ENCODE peak calls at places on chromosomes 5 and 9, in ten cellular contexts. B, Y, I, Z, F, R, J, Q, X and P are unnamed samples.
A peak's percentile ranks its signal among the peaks of the same experiment; 100 is the strongest.

GRCh38 chr5:6759401-6759800 is 46.2 kb downstream of the TENT4A start:
- DNase-seq in B (no peak), Y (peak; percentile 61), I (no peak), Z (no peak), F (no peak), R (no peak), J (peak; percentile 66), Q (no peak), X (no peak), P (no peak)

GRCh38 chr5:78005021-78005785 is 229.1 kb upstream of the TBCA start:
- DNase-seq in B (no peak), Y (no peak), I (peak; percentile 88), Z (no peak), F (no peak), R (no peak), J (peak; percentile 27), Q (no peak), X (peak; percentile 35), P (no peak)

GRCh38 chr5:75509956-75510355 is 1.5 kb downstream of the CERT1 start:
- DNase-seq in B (no peak), Y (peak; percentile 68), I (peak; percentile 60), Z (no peak), F (no peak), R (peak; percentile 60), J (peak; percentile 12), Q (no peak), X (peak; percentile 48), P (peak; percentile 28)

GRCh38 chr5:152824316-152824715 is 419.2 kb upstream of the NMUR2 start:
- DNase-seq in B (no peak), Y (no peak), I (no peak), Z (no peak), F (no peak), R (no peak), J (no peak), Q (no peak), X (no peak), P (no peak)

GRCh38 chr9:137368431-137369110 is 54.4 kb downstream of the EXD3 start:
- DNase-seq in B (no peak), Y (peak; percentile 21), I (no peak), Z (no peak), F (peak; percentile 14), R (no peak), J (no peak), Q (no peak), X (no peak), P (peak; percentile 7)

GRCh38 chr5:7856855-7857254 is 5.9 kb upstream of the CFAP90 start:
- DNase-seq in B (no peak), Y (no peak), I (peak; percentile 28), Z (peak; percentile 10), F (no peak), R (no peak), J (peak; percentile 38), Q (no peak), X (peak; percentile 21), P (peak; percentile 34)

GRCh38 chr5:80141147-80141671 is 106.1 kb downstream of the THBS4 start:
- DNase-seq in B (peak; percentile 85), Y (peak; percentile 98), I (peak; percentile 15), Z (peak; percentile 70), F (peak; percentile 87), R (peak; percentile 82), J (no peak), Q (peak; percentile 5), X (peak; percentile 93), P (peak; percentile 98)

GRCh38 chr5:109837226-109837861 is 147.6 kb downstream of the MAN2A1 start:
- DNase-seq in B (no peak), Y (no peak), I (no peak), Z (no peak), F (no peak), R (no peak), J (no peak), Q (no peak), X (no peak), P (no peak)

GRCh38 chr9:15139467-15139866 is 167.5 kb downstream of the TTC39B start:
- DNase-seq in B (no peak), Y (no peak), I (no peak), Z (no peak), F (no peak), R (no peak), J (no peak), Q (no peak), X (no peak), P (no peak)

GRCh38 chr9:99820330-99821186 is 1.1 kb upstream of the NR4A3 start:
- DNase-seq in B (peak; percentile 73), Y (peak; percentile 93), I (peak; percentile 89), Z (peak; percentile 66), F (peak; percentile 84), R (peak; percentile 75), J (peak; percentile 47), Q (no peak), X (peak; percentile 89), P (peak; percentile 78)

GRCh38 chr5:746258-746761 is 38.2 kb downstream of the ZDHHC11B start:
- DNase-seq in B (no peak), Y (no peak), I (no peak), Z (no peak), F (no peak), R (no peak), J (no peak), Q (no peak), X (no peak), P (no peak)

GRCh38 chr5:120599576-120599975 is 135.5 kb downstream of the PRR16 start:
- DNase-seq in B (no peak), Y (no peak), I (peak; percentile 84), Z (no peak), F (no peak), R (no peak), J (no peak), Q (no peak), X (no peak), P (no peak)

GRCh38 chr9:114869845-114870244 is 60.5 kb downstream of the TNFSF8 start:
- DNase-seq in B (no peak), Y (no peak), I (no peak), Z (peak; percentile 52), F (no peak), R (peak; percentile 77), J (peak; percentile 70), Q (no peak), X (no peak), P (no peak)

GRCh38 chr5:140633081-140633471 is at the start of gene CD14:
- DNase-seq in B (no peak), Y (peak; percentile 81), I (no peak), Z (peak; percentile 71), F (peak; percentile 51), R (peak; percentile 82), J (peak; percentile 53), Q (no peak), X (peak; percentile 60), P (peak; percentile 69)

GRCh38 chr5:74974451-74975089 is 77.8 kb downstream of the GCNT4 start:
- DNase-seq in B (no peak), Y (no peak), I (no peak), Z (no peak), F (no peak), R (no peak), J (no peak), Q (no peak), X (no peak), P (no peak)

GRCh38 chr9:110592075-110592830 is 12.7 kb upstream of the SVEP1 start:
- DNase-seq in B (no peak), Y (no peak), I (peak; percentile 31), Z (no peak), F (no peak), R (no peak), J (no peak), Q (no peak), X (no peak), P (no peak)

GRCh38 chr5:142360607-142361120 is 35.8 kb upstream of the SPRY4 start:
- DNase-seq in B (no peak), Y (peak; percentile 53), I (peak; percentile 71), Z (no peak), F (no peak), R (no peak), J (peak; percentile 91), Q (no peak), X (peak; percentile 22), P (peak; percentile 77)

GRCh38 chr5:38848637-38849036 is 2.8 kb downstream of the OSMR start:
- DNase-seq in B (no peak), Y (no peak), I (no peak), Z (no peak), F (no peak), R (no peak), J (no peak), Q (no peak), X (no peak), P (no peak)

GRCh38 chr5:38843665-38844064 is 2.1 kb upstream of the OSMR start:
- DNase-seq in B (no peak), Y (no peak), I (no peak), Z (no peak), F (no peak), R (no peak), J (no peak), Q (no peak), X (no peak), P (no peak)

GRCh38 chr5:38846379-38846967 is 661 bp downstream of the OSMR start:
- DNase-seq in B (no peak), Y (no peak), I (peak; percentile 25), Z (no peak), F (peak; percentile 31), R (peak; percentile 41), J (peak; percentile 7), Q (no peak), X (no peak), P (peak; percentile 39)

GRCh38 chr5:38847549-38848341 is 1.9 kb downstream of the OSMR start:
- DNase-seq in B (no peak), Y (no peak), I (peak; percentile 32), Z (no peak), F (no peak), R (no peak), J (no peak), Q (no peak), X (no peak), P (no peak)

GRCh38 chr5:38845555-38846378 is at the start of gene OSMR:
- DNase-seq in B (peak; percentile 97), Y (peak; percentile 98), I (peak; percentile 98), Z (peak; percentile 77), F (peak; percentile 98), R (peak; percentile 92), J (peak; percentile 84), Q (peak; percentile 35), X (peak; percentile 85), P (peak; percentile 98)
- TF ChIP-seq POLR2A in B (peak; percentile 76), Y (no peak), I (peak; percentile 91), Z (peak; percentile 49), F (peak; percentile 86), R (peak; percentile 24), J (peak; percentile 71), Q (peak; percentile 82), X (no peak), P (peak; percentile 93)

GRCh38 chr5:108545301-108545700 is 163.4 kb upstream of the FBXL17 start:
- DNase-seq in B (no peak), Y (no peak), I (no peak), Z (no peak), F (no peak), R (no peak), J (no peak), Q (no peak), X (no peak), P (no peak)
- H3K27ac ChIP-seq in B (no peak overlapping the region), Y (no peak overlapping the region), I (no peak overlapping the region), Z (no peak overlapping the region), F (no peak overlapping the region), R (no peak overlapping the region), J (no peak overlapping the region), Q (no peak overlapping the region), X (no peak overlapping the region), P (no peak overlapping the region)

GRCh38 chr5:180592176-180592575 is 877 bp upstream of the SCGB3A1 start:
- DNase-seq in B (no peak), Y (no peak), I (no peak), Z (no peak), F (no peak), R (no peak), J (no peak), Q (no peak), X (peak; percentile 21), P (no peak)
- H3K27me3 ChIP-seq in B (no peaks in the 10 kb centered on the region), Y (peaks cover 34% of the 10 kb centered on the region), I (peaks cover 40% of the 10 kb centered on the region), Z (peaks cover 55% of the 10 kb centered on the region), F (no peaks in the 10 kb centered on the region), R (no peaks in the 10 kb centered on the region), J (peaks cover 74% of the 10 kb centered on the region), Q (peaks cover 65% of the 10 kb centered on the region), X (no peaks in the 10 kb centered on the region), P (peaks cover 40% of the 10 kb centered on the region)

GRCh38 chr9:135082536-135082935 is 4.9 kb upstream of the OLFM1 start:
- DNase-seq in B (no peak), Y (peak; percentile 42), I (no peak), Z (no peak), F (no peak), R (no peak), J (no peak), Q (no peak), X (no peak), P (no peak)
- TF ChIP-seq POLR2A in B (no peak), Y (no peak), I (no peak), Z (no peak), F (no peak), R (no peak), J (no peak), Q (no peak), X (no peak), P (no peak)